ENCODE peak calls at places on chromosome 10, in four cellular contexts. One of them, this sample, is unnamed.
A peak's percentile ranks its signal among the peaks of the same experiment; 100 is the strongest.

GRCh38 chr10:121608669-121609190 is 10.5 kb upstream of the FGFR2 start:
- DNase-seq in K562: peak; percentile 52
- DNase-seq in transverse colon: peak; percentile 75
- DNase-seq in GM23248: peak; percentile 53
- DNase-seq in this sample: no peak

GRCh38 chr10:79406683-79407396 is 38.6 kb downstream of the ZCCHC24 start:
- DNase-seq in K562: no peak
- DNase-seq in GM23248: no peak
- DNase-seq in transverse colon: no peak
- DNase-seq in this sample: no peak

GRCh38 chr10:69766161-69766910 is 35.4 kb upstream of the COL13A1 start:
- DNase-seq in K562: no peak
- DNase-seq in transverse colon: no peak
- DNase-seq in GM23248: peak; percentile 8
- DNase-seq in this sample: no peak

GRCh38 chr10:44564801-44565200 is 179.9 kb upstream of the CXCL12 start:
- DNase-seq in K562: no peak
- DNase-seq in GM23248: no peak
- DNase-seq in transverse colon: no peak
- DNase-seq in this sample: no peak

GRCh38 chr10:86872757-86873156 is 84.7 kb downstream of the MMRN2 start:
- DNase-seq in transverse colon: no peak
- DNase-seq in K562: no peak
- DNase-seq in GM23248: no peak
- DNase-seq in this sample: no peak

GRCh38 chr10:109914966-109915365 is 8.3 kb downstream of the XPNPEP1 start:
- DNase-seq in transverse colon: peak; percentile 54
- DNase-seq in K562: no peak
- DNase-seq in GM23248: peak; percentile 92
- DNase-seq in this sample: no peak

GRCh38 chr10:8975535-8975934 is 921.0 kb downstream of the GATA3 start:
- DNase-seq in K562: no peak
- DNase-seq in transverse colon: no peak
- DNase-seq in GM23248: no peak
- DNase-seq in this sample: no peak

GRCh38 chr10:43194861-43195260 is 56.6 kb downstream of the CSGALNACT2 start:
- DNase-seq in GM23248: peak; percentile 43
- DNase-seq in K562: peak; percentile 5
- DNase-seq in transverse colon: no peak
- DNase-seq in this sample: no peak

GRCh38 chr10:80171248-80171660 is 34.1 kb downstream of the ANXA11 start:
- DNase-seq in transverse colon: peak; percentile 76
- DNase-seq in GM23248: no peak
- DNase-seq in K562: no peak
- DNase-seq in this sample: no peak

GRCh38 chr10:10295537-10295936 is 722.1 kb upstream of the CELF2 start:
- DNase-seq in K562: no peak
- DNase-seq in GM23248: no peak
- DNase-seq in transverse colon: no peak
- DNase-seq in this sample: no peak

GRCh38 chr10:10293431-10293830 is 724.2 kb upstream of the CELF2 start:
- DNase-seq in GM23248: peak; percentile 4
- DNase-seq in K562: no peak
- DNase-seq in transverse colon: no peak
- DNase-seq in this sample: peak; percentile 18

GRCh38 chr10:10294801-10295515 is 722.7 kb upstream of the CELF2 start:
- DNase-seq in GM23248: no peak
- DNase-seq in transverse colon: no peak
- DNase-seq in K562: no peak
- DNase-seq in this sample: no peak
- H3K4me3 ChIP-seq in GM23248: no peak overlapping the region
- H3K4me3 ChIP-seq in transverse colon: no peak overlapping the region
- H3K4me3 ChIP-seq in K562: no peak overlapping the region
- H3K4me3 ChIP-seq in this sample: no peak overlapping the region

GRCh38 chr10:58666024-58666423 is 153.4 kb downstream of the BICC1 start:
- DNase-seq in GM23248: peak; percentile 45
- DNase-seq in K562: no peak
- DNase-seq in transverse colon: peak; percentile 17
- DNase-seq in this sample: no peak
- H3K4me3 ChIP-seq in GM23248: peak overlapping the region; percentile 64
- H3K4me3 ChIP-seq in K562: no peak overlapping the region
- H3K4me3 ChIP-seq in transverse colon: no peak overlapping the region
- H3K4me3 ChIP-seq in this sample: no peak overlapping the region

DNA sequence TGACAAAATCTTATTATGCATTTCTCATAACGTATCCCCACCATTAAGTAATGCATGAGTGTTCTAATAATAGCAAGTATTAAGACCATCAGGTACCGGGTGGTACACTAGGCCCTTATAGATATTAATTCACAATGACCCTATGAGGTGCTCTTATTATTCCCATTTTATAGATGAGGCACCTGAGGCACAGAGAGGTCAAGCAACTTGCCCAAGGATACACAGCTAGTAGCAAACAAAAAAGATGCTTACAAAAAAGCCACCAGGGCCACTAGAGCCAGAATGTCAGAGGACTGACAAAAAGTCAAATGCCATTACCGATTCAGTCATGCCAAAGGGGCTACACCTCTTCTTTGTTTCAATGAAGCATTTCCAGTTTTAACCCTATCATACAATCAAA is 5.9 kb downstream of the RSU1 start:
- DNase-seq in GM23248: no peak
- DNase-seq in transverse colon: no peak
- DNase-seq in K562: no peak
- DNase-seq in this sample: no peak
- H3K4me3 ChIP-seq in GM23248: no peak overlapping the region
- H3K4me3 ChIP-seq in transverse colon: no peak overlapping the region
- H3K4me3 ChIP-seq in K562: no peak overlapping the region
- H3K4me3 ChIP-seq in this sample: no peak overlapping the region

GRCh38 chr10:131978851-131979250 is 2.9 kb downstream of the BNIP3 start:
- DNase-seq in GM23248: no peak
- DNase-seq in K562: no peak
- DNase-seq in transverse colon: no peak
- DNase-seq in this sample: no peak
- H3K4me3 ChIP-seq in GM23248: peak overlapping the region; percentile 92
- H3K4me3 ChIP-seq in K562: no peak overlapping the region
- H3K4me3 ChIP-seq in transverse colon: no peak overlapping the region
- H3K4me3 ChIP-seq in this sample: no peak overlapping the region

DNA sequence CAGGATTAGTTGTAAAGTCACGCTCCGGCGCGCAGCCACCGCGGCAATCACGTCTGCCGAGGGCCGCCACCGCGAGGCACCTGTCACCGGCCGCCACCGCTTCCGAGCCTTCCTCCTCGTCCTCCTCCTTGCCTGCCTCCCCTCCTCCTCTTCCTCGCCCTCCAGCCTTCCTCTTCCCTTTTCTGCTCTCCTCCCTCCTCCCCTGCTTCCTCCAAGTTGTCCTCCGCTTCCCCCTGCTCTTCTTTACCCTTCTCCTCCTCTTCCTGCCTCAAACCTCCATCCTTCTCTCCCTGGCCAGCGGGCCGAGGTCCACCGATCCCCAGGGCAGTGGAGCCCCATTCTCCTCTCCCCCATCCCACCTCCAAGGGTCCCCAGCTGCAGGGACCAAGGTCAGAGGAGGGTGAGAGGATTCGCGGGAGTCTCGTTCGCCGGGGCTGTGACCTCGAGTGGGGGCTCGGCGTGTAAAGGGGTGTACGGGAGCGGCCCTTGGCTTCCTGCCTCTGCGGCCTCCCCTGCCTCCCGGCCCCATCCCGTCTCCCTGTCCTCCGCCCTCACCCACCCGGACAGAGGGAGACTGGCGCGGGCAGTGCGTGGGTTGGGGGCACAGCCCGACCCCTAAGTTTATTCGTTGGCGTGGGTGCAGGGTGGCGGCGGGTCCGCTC is 89.5 kb upstream of the PAX2 start:
- DNase-seq in GM23248: no peak
- DNase-seq in K562: no peak
- DNase-seq in transverse colon: no peak
- DNase-seq in this sample: no peak
- H3K4me3 ChIP-seq in GM23248: no peak overlapping the region
- H3K4me3 ChIP-seq in K562: no peak overlapping the region
- H3K4me3 ChIP-seq in transverse colon: no peak overlapping the region
- H3K4me3 ChIP-seq in this sample: peak overlapping the region; percentile 25

GRCh38 chr10:27743736-27744477 is 1.7 kb downstream of the MKX start:
- DNase-seq in transverse colon: peak; percentile 9
- DNase-seq in GM23248: peak; percentile 69
- DNase-seq in K562: no peak
- DNase-seq in this sample: no peak

GRCh38 chr10:27742195-27742925 is 3.3 kb downstream of the MKX start:
- DNase-seq in K562: peak; percentile 77
- DNase-seq in transverse colon: peak; percentile 81
- DNase-seq in GM23248: peak; percentile 97
- DNase-seq in this sample: no peak

GRCh38 chr10:27744478-27745379 is 890 bp downstream of the MKX start:
- DNase-seq in K562: no peak
- DNase-seq in GM23248: peak; percentile 88
- DNase-seq in transverse colon: peak; percentile 33
- DNase-seq in this sample: no peak

GRCh38 chr10:27742926-27743735 is 2.5 kb downstream of the MKX start:
- DNase-seq in GM23248: peak; percentile 71
- DNase-seq in transverse colon: peak; percentile 17
- DNase-seq in K562: no peak
- DNase-seq in this sample: no peak

GRCh38 chr10:27741173-27742091 is 4.2 kb downstream of the MKX start:
- DNase-seq in K562: no peak
- DNase-seq in transverse colon: peak; percentile 14
- DNase-seq in GM23248: no peak
- DNase-seq in this sample: no peak
- H3K4me3 ChIP-seq in K562: no peak overlapping the region
- H3K4me3 ChIP-seq in transverse colon: no peak overlapping the region
- H3K4me3 ChIP-seq in GM23248: peak overlapping the region; percentile 77
- H3K4me3 ChIP-seq in this sample: peak overlapping the region; percentile 54

GRCh38 chr10:132572545-132572937 is 35.0 kb downstream of the INPP5A start:
- DNase-seq in transverse colon: no peak
- DNase-seq in K562: no peak
- DNase-seq in GM23248: peak; percentile 26
- DNase-seq in this sample: no peak
- H3K4me3 ChIP-seq in transverse colon: no peak overlapping the region
- H3K4me3 ChIP-seq in K562: no peak overlapping the region
- H3K4me3 ChIP-seq in GM23248: no peak overlapping the region
- H3K4me3 ChIP-seq in this sample: no peak overlapping the region

GRCh38 chr10:60123668-60124067 is 217.3 kb upstream of the CCDC6 start:
- DNase-seq in transverse colon: no peak
- DNase-seq in K562: no peak
- DNase-seq in GM23248: peak; percentile 47
- DNase-seq in this sample: no peak
- H3K4me3 ChIP-seq in transverse colon: no peak overlapping the region
- H3K4me3 ChIP-seq in K562: no peak overlapping the region
- H3K4me3 ChIP-seq in GM23248: peak overlapping the region; percentile 15
- H3K4me3 ChIP-seq in this sample: no peak overlapping the region

DNA sequence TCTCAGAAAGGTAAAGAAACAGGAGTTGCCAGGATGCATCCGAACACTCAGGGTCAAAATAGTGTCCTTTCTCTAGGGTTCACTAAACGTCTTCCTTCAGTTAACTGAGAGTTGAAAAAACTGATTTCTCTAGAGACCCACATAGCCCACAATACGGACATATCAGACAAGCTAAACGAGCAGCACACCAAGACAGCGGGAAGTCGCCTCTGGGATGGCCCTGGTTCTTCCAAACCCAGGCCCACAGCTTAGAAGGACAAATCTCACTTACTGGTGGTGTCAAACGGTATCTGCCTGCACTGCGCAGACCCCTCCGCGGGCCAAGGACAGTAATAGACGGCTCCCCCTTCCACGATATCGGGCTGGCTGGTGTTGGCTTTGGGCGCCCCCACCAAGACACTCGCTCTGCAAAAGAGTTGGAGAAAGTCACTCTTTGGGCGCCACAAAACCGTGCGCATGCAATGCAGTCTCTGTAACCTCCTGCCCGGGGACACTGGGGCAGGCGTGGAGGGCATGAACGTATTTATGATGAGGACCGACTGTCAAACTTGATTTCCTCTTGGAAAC is 1.1 kb downstream of the ITGA8 start:
- DNase-seq in K562: no peak
- DNase-seq in GM23248: no peak
- DNase-seq in transverse colon: no peak
- DNase-seq in this sample: no peak
- H3K4me3 ChIP-seq in K562: no peak overlapping the region
- H3K4me3 ChIP-seq in GM23248: peak overlapping the region; percentile 60
- H3K4me3 ChIP-seq in transverse colon: no peak overlapping the region
- H3K4me3 ChIP-seq in this sample: no peak overlapping the region

This sample was measured in iPS DF 6.9.